ENCODE peak calls at places on chromosomes 7 and 10, in four cellular contexts. One of them, this sample, is unnamed.

GRCh38 chr7:21923663-21924062 is 22.0 kb downstream of the CDCA7L start:
- DNase-seq in upper lobe of right lung: no peak
- DNase-seq in colonic mucosa: no peak
- DNase-seq in psoas muscle: no peak
- DNase-seq in this sample: no peak

GRCh38 chr7:76291346-76292205 is 10.9 kb upstream of the HSPB1 start:
- DNase-seq in upper lobe of right lung: peak; percentile 93
- DNase-seq in colonic mucosa: peak; percentile 96
- DNase-seq in psoas muscle: peak; percentile 96
- DNase-seq in this sample: peak; percentile 98

GRCh38 chr7:79272066-79272669 is 181.3 kb downstream of the MAGI2 start:
- DNase-seq in upper lobe of right lung: no peak
- DNase-seq in colonic mucosa: no peak
- DNase-seq in psoas muscle: no peak
- DNase-seq in this sample: peak; percentile 43

GRCh38 chr7:99365318-99366141 is 9.0 kb upstream of the ARPC1B start:
- DNase-seq in upper lobe of right lung: peak; percentile 81
- DNase-seq in colonic mucosa: peak; percentile 82
- DNase-seq in psoas muscle: peak; percentile 74
- DNase-seq in this sample: no peak

GRCh38 chr10:119113805-119114732 is 10.2 kb downstream of the DENND10 start:
- DNase-seq in upper lobe of right lung: no peak
- DNase-seq in colonic mucosa: no peak
- DNase-seq in psoas muscle: no peak
- DNase-seq in this sample: no peak

GRCh38 chr7:3636131-3636860 is 335.2 kb downstream of the SDK1 start:
- DNase-seq in upper lobe of right lung: no peak
- DNase-seq in colonic mucosa: no peak
- DNase-seq in psoas muscle: no peak
- DNase-seq in this sample: no peak

GRCh38 chr10:104267721-104268690 is 978 bp upstream of the GSTO2 start:
- DNase-seq in upper lobe of right lung: no peak
- DNase-seq in colonic mucosa: no peak
- DNase-seq in psoas muscle: no peak
- DNase-seq in this sample: no peak

GRCh38 chr7:31476073-31476745 is 37.7 kb upstream of the ITPRID1 start:
- DNase-seq in upper lobe of right lung: no peak
- DNase-seq in colonic mucosa: no peak
- DNase-seq in psoas muscle: no peak
- DNase-seq in this sample: no peak

GRCh38 chr10:91096263-91096662 is 124.2 kb upstream of the PCGF5 start:
- DNase-seq in upper lobe of right lung: no peak
- DNase-seq in colonic mucosa: no peak
- DNase-seq in psoas muscle: no peak
- DNase-seq in this sample: no peak

GRCh38 chr10:75400163-75400768 is 1.3 kb downstream of the ZNF503 start:
- DNase-seq in upper lobe of right lung: no peak
- DNase-seq in colonic mucosa: no peak
- DNase-seq in psoas muscle: no peak
- DNase-seq in this sample: no peak

GRCh38 chr10:74882427-74882826 is 56.0 kb downstream of the KAT6B start:
- DNase-seq in upper lobe of right lung: no peak
- DNase-seq in colonic mucosa: no peak
- DNase-seq in psoas muscle: no peak
- DNase-seq in this sample: no peak

GRCh38 chr7:99030145-99030856 is 113.6 kb downstream of the SMURF1 start:
- DNase-seq in upper lobe of right lung: peak; percentile 18
- DNase-seq in colonic mucosa: no peak
- DNase-seq in psoas muscle: no peak
- DNase-seq in this sample: no peak

GRCh38 chr7:118259115-118259514 is 34.6 kb downstream of the ANKRD7 start:
- DNase-seq in upper lobe of right lung: no peak
- DNase-seq in colonic mucosa: no peak
- DNase-seq in psoas muscle: no peak
- DNase-seq in this sample: no peak

GRCh38 chr10:118926441-118926840 is 103.1 kb upstream of the NANOS1 start:
- DNase-seq in upper lobe of right lung: no peak
- DNase-seq in colonic mucosa: no peak
- DNase-seq in psoas muscle: no peak
- DNase-seq in this sample: no peak

GRCh38 chr10:86295351-86295750 is 71.2 kb downstream of the GRID1 start:
- DNase-seq in upper lobe of right lung: no peak
- DNase-seq in colonic mucosa: peak; percentile 4
- DNase-seq in psoas muscle: no peak
- DNase-seq in this sample: no peak

GRCh38 chr7:105639677-105640493 is 58.6 kb upstream of the EFCAB10 start:
- DNase-seq in upper lobe of right lung: peak; percentile 41
- DNase-seq in colonic mucosa: no peak
- DNase-seq in psoas muscle: no peak
- DNase-seq in this sample: no peak

GRCh38 chr10:110527731-110528171 is 30.0 kb downstream of the DUSP5 start:
- DNase-seq in upper lobe of right lung: no peak
- DNase-seq in colonic mucosa: no peak
- DNase-seq in psoas muscle: no peak
- DNase-seq in this sample: no peak

GRCh38 chr10:48691812-48692528 is 7.3 kb downstream of the WDFY4 start:
- DNase-seq in upper lobe of right lung: no peak
- DNase-seq in colonic mucosa: no peak
- DNase-seq in psoas muscle: no peak
- DNase-seq in this sample: no peak

GRCh38 chr10:34107623-34108516 is 707.2 kb downstream of the PARD3 start:
- DNase-seq in upper lobe of right lung: no peak
- DNase-seq in colonic mucosa: no peak
- DNase-seq in psoas muscle: no peak
- DNase-seq in this sample: no peak

GRCh38 chr7:98211221-98211675 is at the start of gene BHLHA15:
- DNase-seq in upper lobe of right lung: peak; percentile 83
- DNase-seq in colonic mucosa: peak; percentile 73
- DNase-seq in psoas muscle: no peak
- DNase-seq in this sample: no peak

GRCh38 chr10:119290301-119291036 is 83.1 kb downstream of the GRK5 start:
- DNase-seq in upper lobe of right lung: no peak
- DNase-seq in colonic mucosa: no peak
- DNase-seq in psoas muscle: no peak
- DNase-seq in this sample: no peak

GRCh38 chr10:14648042-14648765 is 126.5 kb downstream of the FAM107B start:
- DNase-seq in upper lobe of right lung: peak; percentile 63
- DNase-seq in colonic mucosa: peak; percentile 71
- DNase-seq in psoas muscle: peak; percentile 61
- DNase-seq in this sample: peak; percentile 35

GRCh38 chr10:62025901-62026879 is 124.7 kb downstream of the ARID5B start:
- DNase-seq in upper lobe of right lung: no peak
- DNase-seq in colonic mucosa: no peak
- DNase-seq in psoas muscle: no peak
- DNase-seq in this sample: no peak

GRCh38 chr10:91976324-91977051 is 52.9 kb downstream of the BTAF1 start:
- DNase-seq in upper lobe of right lung: no peak
- DNase-seq in colonic mucosa: no peak
- DNase-seq in psoas muscle: no peak
- DNase-seq in this sample: no peak

GRCh38 chr7:116315293-116315692 is 105.0 kb downstream of the TES start:
- DNase-seq in upper lobe of right lung: no peak
- DNase-seq in colonic mucosa: no peak
- DNase-seq in psoas muscle: no peak
- DNase-seq in this sample: no peak

GRCh38 chr10:25632802-25633201 is 301.2 kb upstream of the MYO3A start:
- DNase-seq in upper lobe of right lung: no peak
- DNase-seq in colonic mucosa: no peak
- DNase-seq in psoas muscle: no peak
- DNase-seq in this sample: no peak

GRCh38 chr10:118767297-118768040 is 12.7 kb upstream of the CACUL1 start:
- DNase-seq in upper lobe of right lung: no peak
- DNase-seq in colonic mucosa: no peak
- DNase-seq in psoas muscle: no peak
- DNase-seq in this sample: no peak

GRCh38 chr10:24552346-24553016 is 171.2 kb downstream of the ARHGAP21 start:
- DNase-seq in upper lobe of right lung: peak; percentile 80
- DNase-seq in colonic mucosa: peak; percentile 92
- DNase-seq in psoas muscle: peak; percentile 68
- DNase-seq in this sample: no peak

GRCh38 chr10:25631471-25631870 is 302.6 kb upstream of the MYO3A start:
- DNase-seq in upper lobe of right lung: no peak
- DNase-seq in colonic mucosa: no peak
- DNase-seq in psoas muscle: no peak
- DNase-seq in this sample: no peak

GRCh38 chr10:123149568-123150228 is 1.8 kb downstream of the HMX2 start:
- DNase-seq in upper lobe of right lung: peak; percentile 70
- DNase-seq in colonic mucosa: peak; percentile 19
- DNase-seq in psoas muscle: peak; percentile 55
- DNase-seq in this sample: no peak

GRCh38 chr10:119431034-119431767 is 111.3 kb downstream of the RGS10 start:
- DNase-seq in upper lobe of right lung: no peak
- DNase-seq in colonic mucosa: no peak
- DNase-seq in psoas muscle: peak; percentile 35
- DNase-seq in this sample: no peak

GRCh38 chr7:30988346-30989005 is 24.7 kb downstream of the GHRHR start:
- DNase-seq in upper lobe of right lung: peak; percentile 87
- DNase-seq in colonic mucosa: peak; percentile 65
- DNase-seq in psoas muscle: peak; percentile 76
- DNase-seq in this sample: no peak

GRCh38 chr10:60817135-60817805 is 39.0 kb downstream of the CDK1 start:
- DNase-seq in upper lobe of right lung: no peak
- DNase-seq in colonic mucosa: no peak
- DNase-seq in psoas muscle: no peak
- DNase-seq in this sample: no peak

GRCh38 chr7:111137296-111138195 is 46.6 kb downstream of the LRRN3 start:
- DNase-seq in upper lobe of right lung: peak; percentile 45
- DNase-seq in colonic mucosa: no peak
- DNase-seq in psoas muscle: no peak
- DNase-seq in this sample: no peak

GRCh38 chr7:25361863-25362262 is 133.6 kb upstream of the NPVF start:
- DNase-seq in upper lobe of right lung: no peak
- DNase-seq in colonic mucosa: no peak
- DNase-seq in psoas muscle: no peak
- DNase-seq in this sample: no peak

GRCh38 chr10:82982110-82982608 is 1107.2 kb downstream of the NRG3 start:
- DNase-seq in upper lobe of right lung: no peak
- DNase-seq in colonic mucosa: no peak
- DNase-seq in psoas muscle: no peak
- DNase-seq in this sample: peak; percentile 86

GRCh38 chr10:125802739-125803138 is 20.3 kb downstream of the UROS start:
- DNase-seq in upper lobe of right lung: no peak
- DNase-seq in colonic mucosa: no peak
- DNase-seq in psoas muscle: no peak
- DNase-seq in this sample: no peak

GRCh38 chr7:42315631-42316030 is 78.6 kb upstream of the GLI3 start:
- DNase-seq in upper lobe of right lung: no peak
- DNase-seq in colonic mucosa: no peak
- DNase-seq in psoas muscle: no peak
- DNase-seq in this sample: no peak

GRCh38 chr10:34078017-34078416 is 737.1 kb downstream of the PARD3 start:
- DNase-seq in upper lobe of right lung: no peak
- DNase-seq in colonic mucosa: no peak
- DNase-seq in psoas muscle: no peak
- DNase-seq in this sample: no peak

DNA sequence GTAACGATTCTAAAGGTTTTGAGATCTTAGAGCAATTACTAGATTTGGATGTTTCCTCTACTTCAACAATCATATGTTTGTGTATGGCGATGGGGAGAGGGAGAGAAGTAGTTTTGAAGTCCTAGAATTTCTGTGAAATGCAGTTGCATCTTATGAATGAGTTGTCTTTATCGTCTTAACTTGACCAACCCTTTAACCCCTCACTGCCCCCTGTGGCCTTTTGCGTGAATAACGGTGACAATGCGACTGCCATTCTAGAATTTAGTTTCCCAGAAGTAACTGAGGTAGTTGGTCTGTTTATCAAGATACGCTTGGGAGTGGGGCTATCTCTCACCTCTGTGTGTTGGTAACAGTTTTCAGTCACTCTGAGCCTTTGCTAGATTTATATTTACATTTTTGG is 204.6 kb downstream of the HDAC9 start:
- DNase-seq in upper lobe of right lung: no peak
- DNase-seq in colonic mucosa: no peak
- DNase-seq in psoas muscle: no peak
- DNase-seq in this sample: no peak
- TF ChIP-seq CTCF in upper lobe of right lung: no peak
- TF ChIP-seq CTCF in colonic mucosa: no peak
- TF ChIP-seq CTCF in psoas muscle: no peak
- TF ChIP-seq CTCF in this sample: peak; percentile 36

GRCh38 chr7:11252011-11252607 is 278.4 kb downstream of the PHF14 start:
- DNase-seq in upper lobe of right lung: no peak
- DNase-seq in colonic mucosa: no peak
- DNase-seq in psoas muscle: no peak
- DNase-seq in this sample: no peak
- TF ChIP-seq CTCF in upper lobe of right lung: no peak
- TF ChIP-seq CTCF in colonic mucosa: no peak
- TF ChIP-seq CTCF in psoas muscle: no peak
- TF ChIP-seq CTCF in this sample: no peak

GRCh38 chr7:107563761-107564552 is at the start of the genes COG5 and DUS4L:
- DNase-seq in upper lobe of right lung: peak; percentile 92
- DNase-seq in colonic mucosa: peak; percentile 87
- DNase-seq in psoas muscle: peak; percentile 92
- DNase-seq in this sample: no peak

GRCh38 chr7:107560898-107561516 is 2.7 kb downstream of the COG5 start:
- DNase-seq in upper lobe of right lung: no peak
- DNase-seq in colonic mucosa: no peak
- DNase-seq in psoas muscle: no peak
- DNase-seq in this sample: no peak

GRCh38 chr7:107563072-107563760 is 504 bp downstream of the COG5 start:
- DNase-seq in upper lobe of right lung: no peak
- DNase-seq in colonic mucosa: no peak
- DNase-seq in psoas muscle: no peak
- DNase-seq in this sample: no peak

GRCh38 chr7:107559864-107560263 is 3.9 kb downstream of the COG5 start:
- DNase-seq in upper lobe of right lung: no peak
- DNase-seq in colonic mucosa: no peak
- DNase-seq in psoas muscle: no peak
- DNase-seq in this sample: no peak

GRCh38 chr7:107564553-107565298 is 955 bp downstream of the DUS4L start:
- DNase-seq in upper lobe of right lung: no peak
- DNase-seq in colonic mucosa: no peak
- DNase-seq in psoas muscle: no peak
- DNase-seq in this sample: no peak
- TF ChIP-seq CTCF in upper lobe of right lung: no peak
- TF ChIP-seq CTCF in colonic mucosa: no peak
- TF ChIP-seq CTCF in psoas muscle: no peak
- TF ChIP-seq CTCF in this sample: no peak

GRCh38 chr7:90749774-90750173 is 153.7 kb downstream of the CDK14 start:
- DNase-seq in upper lobe of right lung: no peak
- DNase-seq in colonic mucosa: no peak
- DNase-seq in psoas muscle: no peak
- DNase-seq in this sample: no peak
- TF ChIP-seq CTCF in upper lobe of right lung: no peak
- TF ChIP-seq CTCF in colonic mucosa: no peak
- TF ChIP-seq CTCF in psoas muscle: no peak
- TF ChIP-seq CTCF in this sample: peak; percentile 20